ENCODE peak calls at places on chromosomes 16 and 17, in six cellular contexts. L is AG09309, A is GM23338, B is ascending aorta, E is A549, N is HFF-Myc. R is an unnamed sample.

GRCh38 chr17:38868095-38868967 is 1.5 kb upstream of the LASP1 start:
- DNase-seq in B (peak; percentile 88), L (no peak), E (peak; percentile 59), A (peak; percentile 74), N (no peak), R (no peak)

GRCh38 chr17:41624208-41625101 is at the start of gene KRT17:
- DNase-seq in E (no peak), A (peak; percentile 55), L (no peak), B (no peak), N (no peak), R (no peak)

GRCh38 chr16:86783626-86784266 is 205.4 kb downstream of the FOXL1 start:
- DNase-seq in A (no peak), N (no peak), L (no peak), E (no peak), B (peak; percentile 74), R (no peak)

GRCh38 chr17:66405836-66406679 is 103.6 kb downstream of the PRKCA start:
- DNase-seq in L (no peak), B (no peak), N (no peak), E (no peak), A (no peak), R (no peak)

GRCh38 chr17:1347681-1348318 is 52.2 kb downstream of the YWHAE start:
- DNase-seq in N (no peak), B (no peak), E (no peak), A (no peak), L (no peak), R (no peak)

GRCh38 chr17:17098426-17099035 is 56.3 kb downstream of the MPRIP start:
- DNase-seq in L (no peak), B (no peak), E (no peak), A (no peak), N (no peak), R (no peak)

GRCh38 chr16:88777801-88778415 is 7.1 kb downstream of the PIEZO1 start:
- DNase-seq in B (no peak), L (no peak), A (peak; percentile 66), N (no peak), E (no peak), R (no peak)

GRCh38 chr17:17781591-17782424 is 55.0 kb downstream of the SREBF1 start:
- DNase-seq in B (peak; percentile 85), N (no peak), A (peak; percentile 79), L (no peak), E (peak; percentile 43), R (no peak)

GRCh38 chr16:2687531-2688308 is 5.4 kb downstream of the KCTD5 start:
- DNase-seq in L (no peak), N (no peak), B (no peak), E (no peak), A (no peak), R (no peak)

GRCh38 chr16:4403133-4403949 is 13.1 kb downstream of the CORO7 start:
- DNase-seq in B (peak; percentile 66), L (no peak), A (no peak), N (no peak), E (no peak), R (no peak)

GRCh38 chr16:6297666-6298435 is 1034.8 kb upstream of the RBFOX1 start:
- DNase-seq in N (no peak), B (no peak), E (no peak), L (no peak), A (peak; percentile 38), R (no peak)

GRCh38 chr17:68456529-68457167 is 648 bp downstream of the WIPI1 start:
- DNase-seq in L (peak; percentile 80), E (peak; percentile 62), N (peak; percentile 65), B (peak; percentile 93), A (peak; percentile 93), R (no peak)

DNA sequence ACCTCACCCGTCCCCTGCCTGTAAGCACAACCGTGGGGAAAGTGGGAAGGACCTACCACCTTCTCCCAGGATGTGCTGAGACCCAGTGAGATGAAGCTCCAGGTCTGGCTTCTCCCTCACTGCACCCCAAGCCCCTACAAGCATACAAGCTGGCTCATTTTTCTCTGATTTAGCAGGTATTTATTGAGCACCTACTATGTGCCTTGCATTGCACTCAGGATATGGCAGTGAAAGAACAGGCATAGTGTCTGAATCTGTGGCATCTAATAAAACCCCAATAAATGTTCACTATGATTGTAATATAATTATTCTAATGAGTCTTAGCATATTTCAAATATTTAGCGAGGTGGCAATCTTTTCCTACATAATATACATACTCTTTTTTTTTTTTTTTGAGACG is 84.5 kb downstream of the LITAF start:
- DNase-seq in N (no peak), E (no peak), L (no peak), A (no peak), B (no peak), R (no peak)
- H3K4me3 ChIP-seq in N (no peak overlapping the region), E (no peak overlapping the region), L (no peak overlapping the region), A (no peak overlapping the region), B (no peak overlapping the region), R (no peak overlapping the region)

DNA sequence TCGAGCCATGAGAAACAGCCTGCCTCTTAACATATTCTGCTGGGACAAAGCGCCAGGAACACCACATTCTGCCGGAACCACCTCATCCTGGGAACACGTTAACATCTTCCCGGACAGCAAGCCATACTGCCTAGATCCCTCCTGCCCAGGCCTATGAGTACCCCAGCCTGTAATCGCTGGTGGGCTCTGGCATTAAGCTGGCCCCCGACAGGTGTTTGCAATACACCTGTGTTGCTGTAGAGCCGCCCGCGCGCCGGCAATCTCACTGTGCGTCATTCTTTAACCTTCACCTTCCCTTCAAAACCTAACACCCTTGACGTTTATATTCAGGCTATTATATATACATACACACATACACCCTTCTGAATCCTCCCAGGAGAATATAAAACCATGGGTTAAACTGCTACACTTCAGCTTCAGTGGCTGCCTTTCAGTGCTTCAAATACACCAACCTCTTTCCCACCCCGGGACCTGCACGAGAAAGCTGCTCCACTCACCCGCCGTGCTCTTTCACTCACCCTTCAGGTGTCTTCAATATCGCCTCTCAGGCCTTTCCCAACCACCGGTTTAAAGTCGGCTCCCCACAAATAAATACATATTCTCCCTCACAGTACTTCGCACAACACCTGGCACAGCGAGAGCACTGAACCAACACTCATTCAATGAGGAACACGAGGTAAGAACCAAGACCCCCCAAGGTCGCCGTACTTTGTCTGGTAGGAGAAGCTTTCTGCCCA is 1.0 kb upstream of the ENDOV start:
- DNase-seq in E (no peak), B (no peak), L (no peak), A (no peak), N (no peak), R (no peak)
- H3K4me3 ChIP-seq in E (peak overlapping the region; percentile 74), B (peak overlapping the region; percentile 93), L (peak overlapping the region; percentile 100), A (peak overlapping the region; percentile 93), N (peak overlapping the region; percentile 62), R (peak overlapping the region; percentile 92)

GRCh38 chr16:14014284-14014625 is 56.9 kb upstream of the MRTFB start:
- DNase-seq in N (no peak), B (no peak), L (no peak), A (no peak), E (no peak), R (no peak)
- H3K4me3 ChIP-seq in N (no peak overlapping the region), B (peak overlapping the region; percentile 49), L (no peak overlapping the region), A (no peak overlapping the region), E (no peak overlapping the region), R (no peak overlapping the region)

GRCh38 chr17:6454495-6455320 is 10.5 kb downstream of the PIMREG start:
- DNase-seq in L (no peak), N (no peak), B (no peak), E (no peak), A (peak; percentile 70), R (no peak)
- H3K4me3 ChIP-seq in L (peak overlapping the region; percentile 11), N (peak overlapping the region; percentile 15), B (peak overlapping the region; percentile 52), E (no peak overlapping the region), A (peak overlapping the region; percentile 77), R (no peak overlapping the region)

GRCh38 chr17:71917715-71918114 is 203.1 kb upstream of the SOX9 start:
- DNase-seq in A (no peak), E (no peak), N (no peak), B (no peak), L (no peak), R (no peak)
- H3K4me3 ChIP-seq in A (no peak overlapping the region), E (no peak overlapping the region), N (no peak overlapping the region), B (no peak overlapping the region), L (no peak overlapping the region), R (no peak overlapping the region)

GRCh38 chr17:45823598-45823997 is 21.1 kb upstream of the SPPL2C start:
- DNase-seq in A (peak; percentile 22), B (no peak), N (no peak), E (no peak), L (no peak), R (no peak)
- H3K4me3 ChIP-seq in A (no peak overlapping the region), B (no peak overlapping the region), N (no peak overlapping the region), E (no peak overlapping the region), L (no peak overlapping the region), R (no peak overlapping the region)

GRCh38 chr16:56163089-56163488 is 28.2 kb upstream of the GNAO1 start:
- DNase-seq in A (no peak), E (no peak), L (no peak), N (no peak), B (no peak), R (no peak)
- H3K4me3 ChIP-seq in A (no peak overlapping the region), E (no peak overlapping the region), L (no peak overlapping the region), N (no peak overlapping the region), B (no peak overlapping the region), R (no peak overlapping the region)

R was measured in Jurkat, Clone E6-1.